ENCODE peak calls at places on chromosomes 13 and 19, in ten cellular contexts. B is gastrocnemius medialis; W is CD8-positive, alpha-beta memory T cell; R is GM23248; L is OCI-LY7; K is astrocyte; V is CD4-positive, CD25-positive, alpha-beta regulatory T cell; T is tibial nerve; E is uterus; C is fibroblast of lung. A is an unnamed sample.

GRCh38 chr19:3538965-3539742 is at the start of gene TEKTIP1:
- DNase-seq in B (no peak), W (no peak), R (peak; percentile 41), L (no peak), K (no peak), V (no peak), T (no peak), E (no peak), C (no peak), A (no peak)

GRCh38 chr13:29676941-29677452 is 81.5 kb upstream of the SLC7A1 start:
- DNase-seq in B (no peak), W (no peak), R (peak; percentile 72), L (no peak), K (peak; percentile 50), V (no peak), T (no peak), E (no peak), C (peak; percentile 59), A (no peak)

GRCh38 chr13:104571161-104571889 is 1505.1 kb upstream of the SLC10A2 start:
- DNase-seq in B (peak; percentile 64), W (no peak), R (peak; percentile 57), L (no peak), K (peak; percentile 96), V (no peak), T (peak; percentile 85), E (peak; percentile 44), C (peak; percentile 96), A (peak; percentile 28)

GRCh38 chr13:48631441-48631840 is 22.3 kb upstream of the CYSLTR2 start:
- DNase-seq in B (no peak), W (no peak), R (no peak), L (no peak), K (peak; percentile 36), V (no peak), T (no peak), E (no peak), C (peak; percentile 51), A (no peak)

GRCh38 chr13:29594710-29595379 is 643 bp downstream of the SLC7A1 start:
- DNase-seq in B (peak; percentile 28), W (peak; percentile 78), R (peak; percentile 90), L (peak; percentile 72), K (peak; percentile 51), V (peak; percentile 39), T (peak; percentile 54), E (peak; percentile 74), C (peak; percentile 64), A (peak; percentile 80)

GRCh38 chr19:2381151-2381822 is 21.2 kb downstream of the TMPRSS9 start:
- DNase-seq in B (no peak), W (no peak), R (no peak), L (no peak), K (peak; percentile 82), V (no peak), T (no peak), E (no peak), C (peak; percentile 84), A (no peak)

GRCh38 chr13:112877496-112877895 is 91.5 kb upstream of the MCF2L start:
- DNase-seq in B (no peak), W (no peak), R (no peak), L (no peak), K (no peak), V (no peak), T (no peak), E (no peak), C (no peak), A (no peak)

GRCh38 chr13:50866817-50867640 is 23.5 kb upstream of the DLEU7 start:
- DNase-seq in B (no peak), W (no peak), R (no peak), L (no peak), K (peak; percentile 10), V (no peak), T (no peak), E (no peak), C (peak; percentile 13), A (no peak)

GRCh38 chr13:24265453-24265852 is 43.9 kb upstream of the C1QTNF9 start:
- DNase-seq in B (no peak), W (no peak), R (no peak), L (no peak), K (no peak), V (no peak), T (no peak), E (no peak), C (no peak), A (no peak)

GRCh38 chr19:1449467-1450442 is at the start of gene APC2:
- DNase-seq in B (no peak), W (no peak), R (peak; percentile 69), L (peak; percentile 75), K (no peak), V (no peak), T (no peak), E (no peak), C (no peak), A (no peak)

DNA sequence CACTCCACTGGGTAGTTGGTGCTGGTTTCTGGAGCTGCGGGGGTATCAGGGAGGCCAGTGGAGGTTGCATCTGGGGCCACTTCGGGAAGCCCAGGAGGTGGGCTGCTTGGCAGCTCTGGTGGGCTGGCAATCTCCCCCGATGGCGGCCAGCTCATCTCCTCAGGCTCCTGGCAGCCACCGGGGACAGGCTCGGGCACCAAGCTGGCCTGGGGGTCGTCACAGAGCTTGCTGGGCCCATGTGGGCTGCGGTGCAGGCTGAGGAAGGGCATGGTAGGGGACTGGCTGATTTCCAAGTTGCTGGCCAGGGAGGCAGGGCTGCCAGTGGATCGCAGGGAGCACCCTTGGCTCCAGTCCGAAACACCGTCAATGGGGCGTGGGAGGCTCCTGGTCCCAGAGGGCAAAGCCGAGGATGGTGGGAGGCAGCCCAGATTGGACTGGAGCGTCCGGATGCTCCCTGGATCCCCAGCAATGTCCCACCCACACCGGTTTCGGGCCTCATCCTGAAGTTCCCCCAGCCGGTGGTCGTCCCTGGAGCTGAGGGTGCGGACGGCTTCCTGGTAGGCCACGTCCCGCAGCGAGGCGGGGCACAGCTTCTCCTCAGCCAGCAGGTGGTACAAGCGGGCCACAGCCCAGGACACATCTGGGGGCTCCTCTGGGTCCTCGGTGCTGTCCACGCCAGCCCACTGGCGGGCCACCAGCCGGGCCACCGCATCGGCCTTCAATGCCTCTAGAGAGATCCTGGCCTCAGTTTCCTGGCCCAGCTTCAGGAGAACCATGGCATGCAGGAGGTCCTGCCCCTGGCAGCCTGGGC is 13.8 kb downstream of the TICAM1 start:
- DNase-seq in B (no peak), W (no peak), R (no peak), L (no peak), K (no peak), V (no peak), T (no peak), E (no peak), C (no peak), A (peak; percentile 52)
- H3K4me3 ChIP-seq in B (no peak overlapping the region), W (no peak overlapping the region), R (no peak overlapping the region), L (no peak overlapping the region), K (no peak overlapping the region), V (no peak overlapping the region), T (no peak overlapping the region), E (no peak overlapping the region), C (no peak overlapping the region), A (no peak overlapping the region)

DNA sequence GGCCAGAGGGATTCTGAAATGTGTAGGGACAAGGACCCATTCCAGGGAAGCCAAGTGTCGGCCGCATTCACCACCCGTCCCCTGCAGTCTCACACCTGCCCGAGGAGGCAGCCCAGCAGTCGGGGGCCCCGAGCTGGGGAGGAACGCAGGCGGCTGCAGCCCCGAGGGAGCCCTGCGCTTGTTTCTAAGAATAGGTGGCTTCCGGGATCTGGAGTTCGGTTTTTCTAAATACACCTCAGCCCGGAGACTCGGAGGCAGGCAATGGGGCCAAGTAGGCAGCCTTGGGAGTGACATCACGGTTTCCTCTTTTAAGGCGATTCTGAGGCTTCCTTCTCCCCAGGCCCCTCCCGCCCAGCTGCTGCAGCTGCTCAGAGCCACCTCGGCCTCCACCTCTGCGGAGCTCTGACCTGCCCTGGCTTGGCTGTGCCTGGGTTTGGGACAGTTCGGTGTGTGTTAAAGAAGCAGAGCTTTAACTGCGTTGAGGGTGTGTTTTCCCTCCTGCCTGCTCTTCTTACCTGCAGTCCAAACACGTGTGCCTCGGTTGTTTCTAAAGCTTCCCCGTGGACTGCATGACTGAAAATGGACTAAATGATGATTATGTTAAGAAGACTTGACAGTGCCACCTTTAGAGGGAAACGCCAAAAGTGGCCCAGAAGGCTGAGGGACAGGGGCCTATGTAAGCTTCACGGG is 80.5 kb downstream of the COL4A2 start:
- DNase-seq in B (no peak), W (no peak), R (no peak), L (no peak), K (no peak), V (no peak), T (no peak), E (peak; percentile 85), C (no peak), A (peak; percentile 42)
- H3K4me3 ChIP-seq in B (peak overlapping the region; percentile 16), W (no peak overlapping the region), R (no peak overlapping the region), L (no peak overlapping the region), K (no peak overlapping the region), V (no peak overlapping the region), T (no peak overlapping the region), E (peak overlapping the region; percentile 2), C (no peak overlapping the region), A (peak overlapping the region; percentile 50)

DNA sequence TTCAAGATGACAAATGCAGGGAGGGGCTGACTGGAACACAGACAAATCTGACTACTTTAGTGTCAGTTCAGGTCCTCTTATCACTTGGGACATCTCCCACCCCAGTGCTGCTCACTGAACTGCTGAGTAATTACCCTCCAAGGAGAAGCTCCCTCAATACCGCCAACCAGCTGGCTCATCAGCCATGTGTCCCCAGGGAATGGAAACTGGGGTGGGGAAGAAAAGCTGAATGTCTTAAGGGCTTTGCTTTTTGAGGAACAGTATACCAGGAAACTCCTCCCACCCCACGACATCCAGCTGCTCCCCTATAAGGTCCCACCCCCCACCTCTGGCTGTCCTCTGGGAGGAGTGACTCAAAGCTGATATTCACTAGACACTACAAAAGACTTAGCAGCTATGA is 2.0 kb downstream of the ZNF823 start:
- DNase-seq in B (peak; percentile 27), W (no peak), R (peak; percentile 81), L (peak; percentile 23), K (no peak), V (no peak), T (no peak), E (peak; percentile 19), C (peak; percentile 15), A (peak; percentile 31)
- H3K4me3 ChIP-seq in B (no peak overlapping the region), W (no peak overlapping the region), R (peak overlapping the region; percentile 82), L (no peak overlapping the region), K (no peak overlapping the region), V (no peak overlapping the region), T (no peak overlapping the region), E (no peak overlapping the region), C (no peak overlapping the region), A (no peak overlapping the region)

GRCh38 chr13:79660361-79660760 is 179.4 kb downstream of the NDFIP2 start:
- DNase-seq in B (no peak), W (no peak), R (no peak), L (no peak), K (no peak), V (no peak), T (no peak), E (no peak), C (no peak), A (no peak)

GRCh38 chr13:79654520-79654919 is 173.6 kb downstream of the NDFIP2 start:
- DNase-seq in B (no peak), W (no peak), R (no peak), L (no peak), K (peak; percentile 13), V (no peak), T (no peak), E (no peak), C (peak; percentile 27), A (no peak)

GRCh38 chr13:79658333-79658975 is 177.5 kb downstream of the NDFIP2 start:
- DNase-seq in B (peak; percentile 43), W (no peak), R (no peak), L (no peak), K (no peak), V (no peak), T (no peak), E (no peak), C (no peak), A (no peak)

GRCh38 chr13:79659161-79659560 is 178.2 kb downstream of the NDFIP2 start:
- DNase-seq in B (peak; percentile 77), W (no peak), R (no peak), L (no peak), K (peak; percentile 35), V (no peak), T (no peak), E (no peak), C (peak; percentile 51), A (peak; percentile 81)

GRCh38 chr13:79655509-79655908 is 174.6 kb downstream of the NDFIP2 start:
- DNase-seq in B (no peak), W (no peak), R (no peak), L (no peak), K (no peak), V (no peak), T (no peak), E (no peak), C (no peak), A (no peak)
- H3K4me3 ChIP-seq in B (no peak overlapping the region), W (no peak overlapping the region), R (no peak overlapping the region), L (no peak overlapping the region), K (no peak overlapping the region), V (no peak overlapping the region), T (no peak overlapping the region), E (no peak overlapping the region), C (no peak overlapping the region), A (no peak overlapping the region)

A was measured in psoas muscle.